ENCODE peak calls at places on chromosomes 11 and 22, in six cellular contexts. Q, H, N, C, W and A are unnamed samples.

GRCh38 chr11:5626191-5626590 is 1.4 kb downstream of the TRIM34 start:
- DNase-seq in H (peak), C (no peak), W (no peak), N (no peak), Q (no peak), A (peak)

GRCh38 chr22:18148508-18148965 is 1.4 kb upstream of the USP18 start:
- DNase-seq in W (no peak), H (no peak), C (no peak), N (no peak), Q (no peak), A (no peak)

GRCh38 chr11:134367781-134368180 is 36.0 kb downstream of the GLB1L2 start:
- DNase-seq in Q (no peak), C (no peak), H (no peak), N (no peak), W (no peak), A (no peak)

GRCh38 chr11:102430158-102430836 is 22.3 kb downstream of the TMEM123 start:
- DNase-seq in N (no peak), Q (no peak), H (no peak), C (no peak), W (no peak), A (peak)

GRCh38 chr11:61777234-61778090 is 14.9 kb downstream of the TMEM258 start:
- DNase-seq in C (peak), N (no peak), W (peak), Q (no peak), H (no peak), A (no peak)

GRCh38 chr11:12242071-12242672 is 131.8 kb downstream of the MICAL2 start:
- DNase-seq in N (peak), W (peak), Q (no peak), H (no peak), C (no peak), A (no peak)

GRCh38 chr11:7077101-7077500 is 11.7 kb upstream of the RBMXL2 start:
- DNase-seq in N (peak), Q (no peak), C (no peak), H (no peak), W (no peak), A (no peak)

GRCh38 chr11:6618117-6619020 is 853 bp downstream of the TPP1 start:
- DNase-seq in N (no peak), C (peak), H (peak), Q (no peak), W (peak), A (peak)

GRCh38 chr11:95863486-95864140 is 60.3 kb downstream of the MTMR2 start:
- DNase-seq in W (no peak), H (peak), N (no peak), Q (no peak), C (no peak), A (peak)

GRCh38 chr11:128575956-128576340 is 11.4 kb downstream of the ETS1 start:
- DNase-seq in N (no peak), W (peak), C (no peak), Q (no peak), H (peak), A (peak)

GRCh38 chr22:43272301-43272700 is 70.9 kb downstream of the SCUBE1 start:
- DNase-seq in C (no peak), Q (no peak), N (no peak), H (no peak), W (no peak), A (no peak)

GRCh38 chr11:114386545-114386944 is 13.8 kb downstream of the C11orf71 start:
- DNase-seq in N (no peak), C (no peak), Q (no peak), W (no peak), H (no peak), A (no peak)

GRCh38 chr22:27846910-27847309 is 45.4 kb upstream of the MN1 start:
- DNase-seq in W (no peak), N (no peak), C (no peak), H (no peak), Q (no peak), A (no peak)

GRCh38 chr11:76803811-76804600 is 20.9 kb downstream of the TSKU start:
- DNase-seq in H (peak), N (peak), C (no peak), W (no peak), Q (no peak), A (peak)

GRCh38 chr11:26950260-26950719 is 43.6 kb upstream of the FIBIN start:
- DNase-seq in N (no peak), C (peak), H (peak), W (no peak), Q (no peak), A (peak)

GRCh38 chr11:34356576-34356917 is 1.3 kb downstream of the ABTB2 start:
- DNase-seq in H (peak), W (peak), N (no peak), C (no peak), Q (peak), A (peak)

GRCh38 chr22:48851933-48852549 is 975.6 kb downstream of the BRD1 start:
- DNase-seq in W (no peak), N (no peak), Q (no peak), H (no peak), C (no peak), A (no peak)

GRCh38 chr11:87392665-87393064 is 354.9 kb downstream of the TMEM135 start:
- DNase-seq in Q (no peak), C (no peak), H (no peak), W (no peak), N (no peak), A (no peak)

GRCh38 chr11:47186076-47186936 is at the start of gene PACSIN3:
- DNase-seq in N (peak), W (peak), H (peak), C (peak), Q (no peak), A (no peak)

GRCh38 chr11:45252134-45252856 is 33.8 kb downstream of the SYT13 start:
- DNase-seq in Q (no peak), W (peak), N (peak), C (peak), H (peak), A (peak)

GRCh38 chr22:49488943-49489342 is 338.7 kb downstream of the BRD1 start:
- DNase-seq in C (no peak), Q (no peak), N (no peak), W (no peak), H (no peak), A (no peak)

GRCh38 chr22:46754110-46754799 is 8.2 kb upstream of the TBC1D22A start:
- DNase-seq in W (peak), N (no peak), C (peak), H (peak), Q (peak), A (peak)
- H3K4me3 ChIP-seq in W (no peak), N (no peak), C (peak), H (peak), Q (peak), A (no peak)

DNA sequence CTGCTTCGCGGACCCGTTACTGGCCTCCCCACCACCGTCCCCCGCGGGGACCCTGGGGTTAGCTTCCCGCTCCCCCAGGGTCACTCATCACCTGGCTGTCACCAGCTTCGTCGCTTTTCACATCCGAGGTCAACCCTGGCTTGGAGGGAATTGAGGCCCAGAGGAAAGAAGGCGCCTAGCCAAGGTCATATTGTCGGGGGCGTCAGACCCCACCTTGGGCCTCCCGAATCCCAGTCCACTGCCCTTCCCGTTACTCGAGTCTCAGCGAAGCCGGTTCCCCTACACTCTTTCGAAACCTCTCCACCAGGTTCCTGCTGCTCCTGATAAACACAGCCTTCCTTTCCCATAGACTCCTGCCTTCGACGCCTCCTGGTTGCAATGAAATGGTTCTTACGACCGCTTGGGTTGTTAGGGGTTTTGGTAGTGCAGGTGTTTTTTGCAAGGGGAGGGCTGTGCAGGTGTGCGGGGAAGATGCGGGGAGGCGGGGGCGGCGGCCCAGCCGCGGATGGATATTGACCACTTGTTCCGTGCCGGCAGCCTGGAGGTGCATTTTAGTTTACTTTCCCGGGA is 634 bp downstream of the NAA40 start:
- DNase-seq in W (peak), Q (no peak), H (peak), N (no peak), C (no peak), A (no peak)
- TF ChIP-seq CTCF in W (no peak), Q (no peak), H (peak), N (no peak), C (no peak), A (no peak)

DNA sequence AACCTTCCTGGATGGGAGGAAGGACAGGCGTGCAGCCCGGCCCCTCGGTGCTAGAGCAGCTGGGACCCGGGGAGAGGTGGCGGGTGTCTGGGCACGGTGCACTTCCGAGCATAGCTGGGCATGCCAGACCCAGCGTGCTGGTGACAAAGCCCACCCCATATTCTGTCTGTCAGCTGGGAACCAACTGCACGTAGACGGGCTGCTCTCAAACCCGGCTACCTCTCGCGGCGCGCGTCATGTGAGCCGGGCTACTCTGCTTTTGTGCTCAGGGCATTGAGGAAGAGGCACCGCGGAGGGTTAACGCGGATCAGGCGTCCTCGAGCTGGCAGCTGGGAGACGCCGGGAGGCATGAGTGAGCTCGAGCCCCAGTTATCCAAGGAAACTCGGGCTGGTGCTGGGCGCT is 425.8 kb downstream of the SHANK2 start:
- DNase-seq in H (no peak), Q (no peak), C (no peak), N (no peak), W (peak), A (no peak)
- H3K4me3 ChIP-seq in H (no peak), Q (no peak), C (peak), N (no peak), W (no peak), A (no peak)

DNA sequence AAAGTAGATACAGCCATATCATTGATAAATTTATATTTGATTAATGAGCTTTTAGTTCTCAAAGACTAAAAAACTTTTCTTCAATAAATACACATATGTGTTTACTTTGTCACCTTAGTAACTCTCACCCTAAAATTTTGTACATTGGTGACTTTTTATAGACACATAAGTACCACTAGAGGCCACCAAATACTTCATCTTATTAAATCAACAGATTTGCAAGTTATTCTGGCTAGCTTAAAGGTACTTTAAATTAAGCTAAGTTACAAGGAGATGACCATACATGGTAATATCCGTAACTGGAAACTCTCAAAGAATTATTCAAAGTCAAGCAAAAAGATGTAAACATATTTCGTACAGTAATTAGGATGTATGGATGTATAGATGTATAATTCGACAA is 112.2 kb downstream of the SBF2 start:
- DNase-seq in C (no peak), N (no peak), W (no peak), H (peak), Q (no peak), A (peak)
- TF ChIP-seq CTCF in C (no peak), N (no peak), W (peak), H (peak), Q (peak), A (peak)